ENCODE peak calls at places on chromosome 22, in five cellular contexts. W is HepG2, E is K562, U is upper lobe of left lung, C is GM12878. A is an unnamed sample.

GRCh38 chr22:36467946-36468345 is 13.5 kb downstream of the TXN2 start:
- ATAC-seq in U (no peak), E (peak; percentile 58), C (no peak), W (no peak), A (no peak)

GRCh38 chr22:30600925-30601324 is 6.0 kb upstream of the TCN2 start:
- ATAC-seq in E (no peak), C (peak; percentile 12), W (no peak), U (no peak), A (no peak)

GRCh38 chr22:39311592-39312400 is 7.6 kb downstream of the RPL3 start:
- ATAC-seq in E (peak; percentile 54), C (peak; percentile 5), W (peak; percentile 0), U (no peak), A (no peak)

GRCh38 chr22:36350751-36351594 is 36.8 kb downstream of the MYH9 start:
- ATAC-seq in W (peak; percentile 68), U (peak; percentile 7), E (no peak), C (no peak), A (no peak)

GRCh38 chr22:28268845-28269244 is 349.8 kb upstream of the PITPNB start:
- ATAC-seq in E (no peak), C (no peak), U (no peak), W (no peak), A (no peak)

GRCh38 chr22:33350961-33351360 is 292.8 kb upstream of the SYN3 start:
- ATAC-seq in C (no peak), E (no peak), U (no peak), W (no peak), A (no peak)

GRCh38 chr22:35480143-35480542 is 60.5 kb upstream of the RASD2 start:
- ATAC-seq in E (no peak), U (peak; percentile 4), W (no peak), C (peak; percentile 27), A (peak; percentile 60)

GRCh38 chr22:45804986-45805325 is 133.3 kb downstream of the ATXN10 start:
- ATAC-seq in U (no peak), W (no peak), C (no peak), E (no peak), A (no peak)

GRCh38 chr22:17943533-17944204 is 80.7 kb downstream of the MICAL3 start:
- ATAC-seq in C (no peak), U (no peak), E (no peak), W (no peak), A (no peak)

GRCh38 chr22:37196539-37197450 is 8.7 kb upstream of the C1QTNF6 start:
- ATAC-seq in W (peak; percentile 51), E (no peak), U (peak; percentile 69), C (no peak), A (peak; percentile 69)

GRCh38 chr22:28344893-28345292 is 334.7 kb downstream of the TTC28 start:
- ATAC-seq in U (no peak), E (no peak), C (no peak), W (no peak), A (no peak)

GRCh38 chr22:32696089-32696488 is 105.4 kb upstream of the TIMP3 start:
- ATAC-seq in C (no peak), E (no peak), U (no peak), W (no peak), A (no peak)

GRCh38 chr22:38228873-38229740 is 27.3 kb downstream of the MAFF start:
- ATAC-seq in W (no peak), C (no peak), U (no peak), E (no peak), A (peak; percentile 78)

GRCh38 chr22:48477031-48477721 is 1350.5 kb downstream of the BRD1 start:
- ATAC-seq in E (no peak), U (no peak), C (no peak), W (no peak), A (no peak)

GRCh38 chr22:40348025-40348658 is 1.8 kb downstream of the ADSL start:
- ATAC-seq in C (peak; percentile 59), E (peak; percentile 63), U (no peak), W (no peak), A (no peak)

GRCh38 chr22:40406063-40406890 is 35.9 kb downstream of the SGSM3 start:
- ATAC-seq in C (no peak), E (no peak), U (no peak), W (no peak), A (no peak)

GRCh38 chr22:28783786-28784671 is 11.5 kb downstream of the CCDC117 start:
- ATAC-seq in C (no peak), W (peak; percentile 98), E (no peak), U (peak; percentile 83), A (no peak)

GRCh38 chr22:29308791-29309262 is 2.4 kb downstream of the GAS2L1 start:
- ATAC-seq in W (no peak), U (no peak), C (no peak), E (no peak), A (no peak)

GRCh38 chr22:30232716-30233218 is 13.8 kb downstream of the LIF start:
- ATAC-seq in C (no peak), W (no peak), U (no peak), E (no peak), A (no peak)

GRCh38 chr22:48658871-48659270 is 1168.8 kb downstream of the BRD1 start:
- ATAC-seq in W (no peak), C (no peak), E (no peak), U (no peak), A (no peak)

GRCh38 chr22:32852346-32853251 is 51.1 kb downstream of the TIMP3 start:
- ATAC-seq in E (peak; percentile 72), U (peak; percentile 38), W (no peak), C (no peak), A (peak; percentile 37)

GRCh38 chr22:32754413-32755041 is 47.0 kb upstream of the TIMP3 start:
- ATAC-seq in U (peak; percentile 41), W (peak; percentile 84), E (no peak), C (no peak), A (peak; percentile 90)

GRCh38 chr22:28299760-28300159 is 379.9 kb downstream of the TTC28 start:
- ATAC-seq in C (no peak), E (no peak), U (no peak), W (no peak), A (peak; percentile 71)

GRCh38 chr22:20430101-20430640 is 7.5 kb downstream of the SCARF2 start:
- ATAC-seq in E (no peak), C (no peak), W (no peak), U (no peak), A (no peak)

GRCh38 chr22:20430641-20431519 is 6.7 kb downstream of the SCARF2 start:
- ATAC-seq in U (no peak), E (no peak), C (peak; percentile 66), W (no peak), A (peak; percentile 50)

GRCh38 chr22:20427945-20428417 is 9.6 kb downstream of the SCARF2 start:
- ATAC-seq in U (no peak), W (no peak), C (no peak), E (no peak), A (no peak)

GRCh38 chr22:20428496-20429253 is 8.9 kb downstream of the SCARF2 start:
- ATAC-seq in E (peak; percentile 2), C (no peak), W (no peak), U (no peak), A (no peak)

GRCh38 chr22:20429254-20430100 is 8.1 kb downstream of the SCARF2 start:
- ATAC-seq in C (peak; percentile 83), E (peak; percentile 96), W (no peak), U (peak; percentile 19), A (no peak)
- H3K4me1 ChIP-seq in C (peaks cover 8% of the 10 kb centered on the region), E (peaks cover 12% of the 10 kb centered on the region), W (peaks cover 16% of the 10 kb centered on the region), U (peaks cover 52% of the 10 kb centered on the region), A (peaks cover 7% of the 10 kb centered on the region)

DNA sequence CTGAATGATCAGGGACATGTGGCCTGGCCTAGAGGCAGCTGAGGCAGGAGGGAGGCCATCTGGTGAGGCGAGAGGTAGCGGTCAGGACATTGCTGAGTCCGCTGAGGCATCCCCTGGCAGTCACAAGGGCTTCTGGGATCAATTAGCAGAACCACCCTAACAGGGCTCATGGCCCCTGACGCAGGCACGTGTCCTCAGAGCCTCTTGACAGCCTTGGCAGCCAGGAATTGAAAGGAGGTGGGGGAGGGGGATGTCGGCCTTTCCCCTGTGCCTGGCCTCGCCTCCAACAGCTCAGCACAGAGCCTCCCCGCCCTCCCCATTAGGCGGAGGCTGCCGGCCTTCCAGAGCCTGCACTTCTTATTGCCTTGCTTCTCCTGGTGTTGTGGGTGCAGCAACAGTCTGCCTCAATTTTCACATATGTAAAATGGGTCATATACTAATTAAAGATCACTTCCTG is 55.5 kb downstream of the NFAM1 start:
- ATAC-seq in W (no peak), U (peak; percentile 74), E (peak; percentile 64), C (no peak), A (peak; percentile 90)
- TF ChIP-seq EP300 in W (no peak), U (no peak), E (no peak), C (no peak), A (no peak)

GRCh38 chr22:47257566-47257965 is 495.1 kb downstream of the TBC1D22A start:
- ATAC-seq in C (no peak), E (no peak), U (no peak), W (no peak), A (no peak)
- TF ChIP-seq POLR2AphosphoS5 in C (no peak), E (no peak), U (no peak), W (no peak), A (no peak)

GRCh38 chr22:43118024-43118849 is 7.7 kb downstream of the BIK start:
- ATAC-seq in E (no peak), U (no peak), W (peak; percentile 64), C (peak; percentile 18), A (no peak)
- H3K4me1 ChIP-seq in E (peaks cover 9% of the 10 kb centered on the region), U (peaks cover 13% of the 10 kb centered on the region), W (peaks cover 36% of the 10 kb centered on the region), C (peaks cover 41% of the 10 kb centered on the region), A (no peaks in the 10 kb centered on the region)

DNA sequence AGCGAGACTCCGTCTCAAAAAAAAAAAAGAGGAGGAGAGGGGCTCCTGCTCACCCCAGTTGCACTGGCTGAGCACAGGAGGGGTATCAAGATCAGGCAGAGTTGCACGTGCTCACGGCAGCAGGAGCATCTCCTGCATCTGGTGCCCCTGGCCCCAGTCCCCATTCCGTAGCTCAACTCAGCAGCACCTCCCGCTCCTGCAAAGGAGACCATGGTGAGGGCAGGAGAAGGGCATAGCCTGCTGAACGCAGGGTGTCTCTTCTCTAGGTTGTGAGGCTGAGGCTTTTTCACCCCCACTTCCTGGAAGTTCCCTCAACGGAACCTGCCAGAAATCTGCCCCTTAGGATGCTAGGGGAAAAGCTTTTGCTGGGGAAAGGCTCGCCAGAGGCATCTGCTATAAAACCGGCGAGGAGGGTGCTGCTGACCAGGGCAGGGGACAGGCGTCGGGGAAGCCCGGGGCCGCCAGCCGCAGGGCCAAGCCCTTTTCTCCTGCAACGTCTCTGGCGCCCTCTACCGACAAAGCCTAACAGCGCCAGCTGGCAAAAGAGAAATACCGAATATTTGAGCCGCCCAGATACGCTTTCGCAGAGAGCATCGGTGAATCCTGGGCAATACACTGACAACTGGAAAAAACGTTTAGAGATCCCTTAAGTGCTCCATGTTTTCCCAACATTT is 1.0 kb upstream of the PPP6R2 start:
- ATAC-seq in E (peak; percentile 89), W (peak; percentile 80), C (peak; percentile 88), U (peak; percentile 90), A (peak; percentile 81)
- TF ChIP-seq EP300 in E (peak; percentile 4), W (no peak), C (no peak), U (no peak), A (no peak)